ENCODE peak calls at places on chromosomes 12 and 14, in ten cellular contexts. Y, I, M, S, E, F, Z, O, V and L are unnamed samples.

GRCh38 chr14:105742531-105742848 is 216.1 kb downstream of the TMEM121 start:
- DNase-seq in E (peak; percentile 38), F (no peak), V (no peak), Y (no peak), Z (no peak), O (no peak), I (no peak), M (no peak), S (no peak), L (no peak)

GRCh38 chr14:43894534-43894933 is 612.5 kb downstream of the FSCB start:
- DNase-seq in Y (no peak), S (peak; percentile 1), E (no peak), O (no peak), V (no peak), M (no peak), Z (no peak), F (no peak), I (no peak), L (no peak)

GRCh38 chr14:23672200-23672599 is 36.0 kb downstream of the DHRS2 start:
- DNase-seq in E (no peak), O (no peak), V (no peak), M (no peak), F (no peak), I (no peak), Y (no peak), S (no peak), Z (no peak), L (no peak)

GRCh38 chr14:54475187-54475881 is 13.4 kb downstream of the GMFB start:
- DNase-seq in Y (no peak), Z (no peak), F (no peak), E (no peak), M (no peak), O (no peak), I (no peak), V (no peak), S (peak; percentile 31), L (no peak)

GRCh38 chr12:129196927-129197326 is 343.6 kb downstream of the GLT1D1 start:
- DNase-seq in Z (no peak), F (no peak), I (no peak), E (no peak), Y (no peak), S (no peak), O (no peak), V (no peak), M (no peak), L (no peak)

GRCh38 chr12:74152370-74152769 is 385.3 kb upstream of the ATXN7L3B start:
- DNase-seq in I (no peak), M (no peak), Z (no peak), E (no peak), O (no peak), V (no peak), S (no peak), F (no peak), Y (no peak), L (no peak)

GRCh38 chr14:102993523-102993922 is 63.8 kb downstream of the CDC42BPB start:
- DNase-seq in Y (no peak), V (no peak), E (no peak), M (no peak), O (no peak), S (peak; percentile 69), F (no peak), Z (no peak), I (peak; percentile 44), L (no peak)

GRCh38 chr12:80509781-80510556 is 65.9 kb downstream of the PTPRQ start:
- DNase-seq in O (peak; percentile 15), E (no peak), V (no peak), Y (no peak), Z (no peak), M (no peak), S (peak; percentile 96), F (no peak), I (peak; percentile 68), L (no peak)